ENCODE peak calls at places on chromosomes 5 and 9, in four cellular contexts. S is uterus, F is HCT116, D is gastrocnemius medialis. J is an unnamed sample.

GRCh38 chr9:132411091-132411508 is 1.1 kb downstream of the CFAP77 start:
- DNase-seq in F (peak; percentile 68), S (no peak), D (no peak), J (no peak)

GRCh38 chr9:27572036-27572435 is 1.2 kb downstream of the C9orf72 start:
- DNase-seq in F (no peak), S (no peak), D (no peak), J (no peak)

GRCh38 chr5:61966991-61967390 is 339.0 kb upstream of the KIF2A start:
- DNase-seq in D (no peak), F (no peak), S (no peak), J (no peak)

GRCh38 chr5:94217216-94217615 is 401.2 kb downstream of the KIAA0825 start:
- DNase-seq in S (no peak), D (no peak), F (no peak), J (no peak)

GRCh38 chr5:6582507-6583048 is 50.3 kb downstream of the NSUN2 start:
- DNase-seq in F (no peak), S (no peak), D (no peak), J (no peak)

GRCh38 chr5:129359450-129359849 is 100.6 kb upstream of the ADAMTS19 start:
- DNase-seq in S (no peak), D (no peak), F (no peak), J (no peak)

GRCh38 chr5:132822650-132823480 is 7.6 kb downstream of the SHROOM1 start:
- DNase-seq in S (no peak), D (no peak), F (no peak), J (no peak)

GRCh38 chr5:59040007-59040803 is 457.3 kb downstream of the RAB3C start:
- DNase-seq in S (no peak), D (no peak), F (no peak), J (no peak)

GRCh38 chr9:34400275-34400674 is 23.6 kb upstream of the MYORG start:
- DNase-seq in S (no peak), F (no peak), D (no peak), J (no peak)
- TF ChIP-seq CTCF in S (no peak), F (no peak), D (no peak), J (no peak)

GRCh38 chr5:178209334-178210072 is 5.2 kb downstream of the HNRNPAB start:
- DNase-seq in D (peak; percentile 8), F (no peak), S (no peak), J (no peak)
- TF ChIP-seq POLR2A in D (no peak), F (no peak), S (no peak), J (no peak)

GRCh38 chr9:136093995-136094881 is 851 bp downstream of the NACC2 start:
- DNase-seq in D (peak; percentile 93), F (peak; percentile 32), S (peak; percentile 84), J (peak; percentile 96)
- TF ChIP-seq CTCF in D (peak; percentile 27), F (no peak), S (no peak), J (no peak)

DNA sequence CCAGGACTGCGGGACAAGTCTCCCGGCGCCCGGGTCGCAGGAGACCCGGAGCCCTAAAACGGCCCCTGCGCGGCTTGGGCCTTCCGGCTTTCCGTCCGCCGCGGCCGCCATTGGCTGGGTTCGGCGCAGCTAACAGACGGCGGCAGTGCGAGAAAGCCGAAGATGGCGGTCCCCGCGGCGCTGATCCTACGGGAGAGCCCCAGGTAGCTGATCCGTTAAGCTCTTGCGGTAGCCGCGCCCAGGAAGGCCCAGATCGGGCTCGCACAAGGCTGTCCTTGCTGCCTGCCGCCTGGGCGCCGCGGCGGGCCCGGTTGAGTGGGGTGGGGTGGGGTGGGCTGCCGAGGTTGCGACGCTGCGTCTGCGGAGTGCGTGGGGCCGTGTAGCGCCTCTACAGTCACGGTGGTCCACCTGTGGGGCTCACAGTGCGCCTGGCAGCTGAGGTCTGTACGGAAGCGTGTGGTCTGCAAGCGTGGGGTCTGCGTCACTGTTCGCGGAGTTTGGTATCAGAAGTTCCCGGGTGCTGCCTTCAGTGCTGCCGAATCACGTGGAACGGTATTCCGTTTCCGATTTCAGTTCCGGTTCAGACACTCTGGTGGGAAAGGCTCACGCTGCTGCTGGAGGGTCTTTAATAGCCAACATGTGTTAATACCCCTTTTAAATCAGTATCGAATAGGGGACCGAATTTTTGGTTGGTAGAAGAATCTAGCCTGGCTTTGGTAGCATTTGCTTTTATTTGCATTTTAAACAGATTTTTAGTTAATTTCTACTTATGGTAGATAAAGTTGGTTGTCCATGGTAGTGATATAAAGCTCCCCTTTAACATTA is at the start of gene COMMD10:
- DNase-seq in D (peak; percentile 78), F (peak; percentile 85), S (peak; percentile 70), J (peak; percentile 94)
- TF ChIP-seq POLR2A in D (peak; percentile 55), F (peak; percentile 91), S (no peak), J (no peak)

DNA sequence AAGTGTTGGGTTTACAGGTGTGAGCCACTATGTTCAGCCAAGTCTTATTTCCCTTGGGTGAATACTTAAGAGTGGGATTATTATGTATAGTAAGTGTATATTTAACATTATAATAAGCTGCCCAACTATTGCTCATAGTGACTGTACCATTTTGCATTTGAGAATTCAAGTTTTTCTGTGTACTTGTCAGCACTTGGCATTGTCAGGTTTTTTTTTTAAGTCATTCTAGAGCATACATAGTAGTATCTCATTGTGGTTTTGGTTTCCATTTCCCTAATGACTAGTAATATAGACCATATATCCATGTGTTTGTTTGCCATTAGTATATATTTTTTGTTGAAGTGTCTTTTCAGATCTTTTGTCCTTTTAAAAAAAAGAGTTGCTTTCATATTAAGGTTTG is 10.5 kb upstream of the ELL2 start:
- DNase-seq in D (no peak), S (no peak), F (no peak), J (no peak)
- TF ChIP-seq CTCF in D (no peak), S (no peak), F (no peak), J (no peak)

DNA sequence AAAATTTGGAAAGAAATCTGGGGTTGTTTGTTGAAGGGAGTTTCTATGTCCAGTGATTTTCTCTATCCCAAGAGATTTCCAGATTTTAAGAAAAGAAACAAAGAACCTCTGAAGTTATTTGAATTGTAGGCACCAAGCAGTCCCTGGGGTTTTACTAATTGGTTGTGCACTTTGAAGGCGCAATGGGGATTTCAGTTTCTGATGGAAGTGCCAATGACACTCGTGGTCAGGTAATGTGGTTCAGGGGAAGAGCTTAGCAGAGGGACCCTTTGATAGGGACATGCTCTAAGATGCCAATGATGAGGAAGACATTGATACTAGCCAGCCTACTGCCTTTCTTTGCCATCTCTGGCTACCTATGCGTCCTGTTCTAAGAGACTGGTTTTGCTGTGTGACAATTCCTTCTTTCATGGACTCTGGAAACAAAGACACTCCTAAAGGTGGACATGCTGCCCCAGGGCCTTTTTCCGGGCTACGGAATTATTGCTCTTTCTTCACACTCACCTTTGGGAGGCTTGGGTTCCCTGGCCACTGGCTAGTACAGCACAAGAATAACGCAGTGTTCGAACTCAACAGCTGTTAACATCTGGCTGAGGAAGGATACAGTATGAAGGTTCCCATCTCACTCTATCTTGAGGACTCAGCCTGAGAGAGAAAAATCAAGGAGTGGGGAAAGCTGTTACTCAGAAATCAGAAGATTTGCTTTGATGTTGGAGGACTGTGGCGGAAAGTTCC is 6.9 kb upstream of the TRAF1 start:
- DNase-seq in D (no peak), S (no peak), F (no peak), J (no peak)
- TF ChIP-seq POLR2A in D (no peak), S (no peak), F (no peak), J (no peak)